ENCODE peak calls at places on chromosomes 11 and 22, in four cellular contexts. A, F, M and E are unnamed samples. For H3K9me3, the result is how much of the 10 kb centered on the place peaks cover.

GRCh38 chr22:30159561-30160353 is 79.5 kb downstream of the HORMAD2 start:
- DNase-seq in M (no peak), A (peak), F (peak), E (peak)

GRCh38 chr22:43341565-43341964 is 1.6 kb downstream of the SCUBE1 start:
- DNase-seq in M (no peak), F (no peak), A (no peak), E (no peak)

GRCh38 chr22:46136539-46137217 is 13.6 kb upstream of the PPARA start:
- DNase-seq in M (no peak), A (peak), F (peak), E (no peak)

GRCh38 chr11:9688716-9689511 is 25.0 kb downstream of the SWAP70 start:
- DNase-seq in F (no peak), M (peak), A (peak), E (no peak)

GRCh38 chr11:27058456-27058855 is 17.8 kb downstream of the BBOX1 start:
- DNase-seq in F (no peak), M (no peak), A (no peak), E (no peak)

GRCh38 chr22:19728271-19728670 is 4.9 kb downstream of the GP1BB start:
- DNase-seq in M (no peak), F (no peak), A (no peak), E (no peak)

GRCh38 chr22:46090051-46090591 is 60.2 kb upstream of the PPARA start:
- DNase-seq in M (no peak), F (peak), A (no peak), E (peak)

GRCh38 chr11:114171257-114172054 is 111.9 kb downstream of the ZBTB16 start:
- DNase-seq in F (peak), A (peak), M (no peak), E (peak)

GRCh38 chr22:36938028-36938425 is 24.6 kb downstream of the CSF2RB start:
- DNase-seq in A (no peak), F (no peak), M (no peak), E (no peak)

GRCh38 chr22:36938886-36939285 is 25.5 kb downstream of the CSF2RB start:
- DNase-seq in M (no peak), A (no peak), F (no peak), E (no peak)

GRCh38 chr22:36942561-36942960 is 29.1 kb downstream of the CSF2RB start:
- DNase-seq in F (no peak), A (no peak), M (no peak), E (no peak)

GRCh38 chr22:36937319-36938027 is 24.0 kb downstream of the CSF2RB start:
- DNase-seq in M (no peak), A (no peak), F (no peak), E (no peak)

GRCh38 chr22:36940676-36941075 is 27.2 kb downstream of the CSF2RB start:
- DNase-seq in A (no peak), F (no peak), M (no peak), E (no peak)
- H3K9me3 ChIP-seq in A (under half), F (under half), M (under half), E (under half)

GRCh38 chr22:39179401-39179827 is 26.9 kb upstream of the CBX7 start:
- DNase-seq in A (peak), F (no peak), M (peak), E (no peak)
- H3K27ac ChIP-seq in A (peak), F (no peak), M (no peak), E (no peak)

GRCh38 chr11:130337281-130338089 is 22.8 kb upstream of the ZBTB44 start:
- DNase-seq in A (no peak), M (no peak), F (no peak), E (no peak)

GRCh38 chr11:130338667-130339066 is 23.9 kb upstream of the ZBTB44 start:
- DNase-seq in F (no peak), A (no peak), M (no peak), E (no peak)

GRCh38 chr11:130344846-130345245 is 30.1 kb upstream of the ZBTB44 start:
- DNase-seq in A (no peak), F (no peak), M (no peak), E (no peak)

GRCh38 chr11:130340671-130341319 is 26.1 kb upstream of the ZBTB44 start:
- DNase-seq in A (no peak), M (no peak), F (no peak), E (no peak)
- H3K9me3 ChIP-seq in A (under half), M (under half), F (under half), E (under half)

GRCh38 chr22:50309601-50309991 is 2.1 kb upstream of the PLXNB2 start:
- DNase-seq in M (no peak), F (no peak), A (no peak), E (no peak)
- H3K27ac ChIP-seq in M (no peak), F (no peak), A (no peak), E (no peak)

DNA sequence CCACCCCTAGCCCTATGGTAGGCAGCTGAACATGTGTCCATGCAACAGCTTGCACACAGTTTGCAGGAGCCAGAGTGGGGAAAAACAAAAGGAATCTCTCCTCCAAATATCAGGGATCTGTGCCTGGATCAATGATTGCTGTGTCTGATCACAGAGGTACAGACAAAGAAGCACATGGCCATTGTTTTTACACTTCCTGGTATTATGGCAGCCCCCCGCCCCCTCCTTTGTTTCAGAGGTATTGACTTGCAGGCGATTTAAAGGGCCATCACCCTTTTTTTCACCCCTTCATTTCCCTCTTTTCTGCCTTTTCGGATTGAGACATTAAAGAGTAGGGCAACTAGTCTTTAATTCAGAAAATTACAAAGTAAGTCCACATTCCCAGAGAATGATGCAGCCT is 453.0 kb upstream of the LUZP2 start:
- DNase-seq in M (peak), F (no peak), A (no peak), E (no peak)
- H3K9me3 ChIP-seq in M (under half), F (under half), A (under half), E (under half)

GRCh38 chr11:75277991-75278790 is 37.6 kb downstream of the TPBGL start:
- DNase-seq in A (no peak), F (no peak), M (no peak), E (peak)
- H3K27ac ChIP-seq in A (no peak), F (no peak), M (no peak), E (no peak)